ENCODE peak calls at places on chromosome 13, in six cellular contexts. M is transverse colon; D is GM23338; Z is naive thymus-derived CD4-positive, alpha-beta T cell; N is thoracic aorta; U is ascending aorta. Q is an unnamed sample.
A peak's percentile ranks its signal among the peaks of the same experiment; 100 is the strongest.

GRCh38 chr13:93559718-93560117 is 333.1 kb downstream of the GPC6 start:
- DNase-seq in Z (no peak), M (no peak), U (no peak), D (no peak), N (no peak), Q (no peak)

GRCh38 chr13:98796798-98797197 is 44.3 kb upstream of the SLC15A1 start:
- DNase-seq in D (no peak), U (no peak), Z (no peak), M (no peak), N (no peak), Q (no peak)

GRCh38 chr13:78649997-78650724 is 8.8 kb downstream of the OBI1 start:
- DNase-seq in D (no peak), N (no peak), M (no peak), U (no peak), Z (no peak), Q (no peak)

GRCh38 chr13:99370476-99371272 is 63.5 kb upstream of the GPR183 start:
- DNase-seq in D (no peak), N (no peak), Z (peak; percentile 54), M (no peak), U (no peak), Q (no peak)

GRCh38 chr13:50132937-50133276 is 117.7 kb downstream of the KCNRG start:
- DNase-seq in M (no peak), D (peak; percentile 37), U (no peak), Z (no peak), N (no peak), Q (no peak)

GRCh38 chr13:32107474-32107873 is 75.9 kb downstream of the FRY start:
- DNase-seq in Z (no peak), M (no peak), U (no peak), N (no peak), D (no peak), Q (no peak)

GRCh38 chr13:37995052-37995451 is 125.5 kb upstream of the TRPC4 start:
- DNase-seq in U (no peak), D (peak; percentile 32), Z (no peak), N (no peak), M (no peak), Q (no peak)

GRCh38 chr13:43792456-43792855 is 5.7 kb upstream of the ENOX1 start:
- DNase-seq in N (no peak), M (no peak), D (no peak), U (no peak), Z (no peak), Q (no peak)

GRCh38 chr13:66665991-66666390 is 564.1 kb downstream of the PCDH9 start:
- DNase-seq in D (peak; percentile 30), U (no peak), Z (no peak), N (no peak), M (no peak), Q (peak; percentile 96)

GRCh38 chr13:72160977-72161376 is 294.0 kb upstream of the DACH1 start:
- DNase-seq in Z (no peak), U (no peak), D (no peak), N (no peak), M (no peak), Q (no peak)

GRCh38 chr13:108609353-108609752 is 20.1 kb upstream of the MYO16 start:
- DNase-seq in Z (no peak), N (no peak), M (no peak), U (no peak), D (peak; percentile 69), Q (no peak)

GRCh38 chr13:48159436-48160225 is 64.7 kb upstream of the MED4 start:
- DNase-seq in Z (no peak), M (no peak), D (no peak), N (no peak), U (no peak), Q (no peak)

GRCh38 chr13:52156724-52157251 is 2.6 kb downstream of the NEK3 start:
- DNase-seq in Z (no peak), N (no peak), U (no peak), D (peak; percentile 3), M (no peak), Q (no peak)

GRCh38 chr13:90355162-90355751 is 992.2 kb upstream of the MIR17HG start:
- DNase-seq in N (no peak), D (no peak), U (no peak), M (no peak), Z (no peak), Q (no peak)

GRCh38 chr13:46629811-46630413 is 76.9 kb downstream of the LRCH1 start:
- DNase-seq in U (no peak), Z (no peak), M (no peak), N (no peak), D (no peak), Q (no peak)

GRCh38 chr13:31896427-31896826 is 135.1 kb upstream of the FRY start:
- DNase-seq in Z (no peak), U (no peak), D (no peak), M (no peak), N (no peak), Q (no peak)

GRCh38 chr13:28470286-28470685 is 24.6 kb downstream of the FLT1 start:
- DNase-seq in D (no peak), U (no peak), N (no peak), M (no peak), Z (no peak), Q (no peak)

GRCh38 chr13:28467034-28467433 is 27.9 kb downstream of the FLT1 start:
- DNase-seq in Z (no peak), U (no peak), D (no peak), M (no peak), N (no peak), Q (no peak)

GRCh38 chr13:28467886-28468519 is 26.9 kb downstream of the FLT1 start:
- DNase-seq in U (no peak), D (no peak), Z (no peak), N (no peak), M (no peak), Q (no peak)

GRCh38 chr13:28469316-28469715 is 25.6 kb downstream of the FLT1 start:
- DNase-seq in Z (no peak), M (no peak), D (no peak), U (no peak), N (no peak), Q (no peak)

DNA sequence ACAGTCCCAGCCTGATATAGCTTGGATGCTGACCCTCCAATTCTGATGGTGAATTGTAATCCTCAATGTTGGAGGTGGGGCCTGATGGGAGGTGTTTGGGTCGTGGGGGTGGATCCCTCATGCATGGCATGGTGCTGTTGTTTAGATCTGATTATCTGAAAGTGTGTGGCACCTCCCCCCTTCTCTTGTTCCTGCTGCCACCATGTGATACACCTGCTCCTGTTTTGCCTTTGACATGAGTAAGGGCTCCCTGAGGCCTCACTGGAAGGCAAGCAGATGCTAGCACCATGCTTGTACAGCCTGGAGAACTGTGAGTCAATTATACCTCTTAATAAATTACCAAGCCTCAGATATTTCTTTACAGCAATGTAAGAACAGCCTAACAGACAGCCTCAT is 26.4 kb downstream of the FLT1 start:
- DNase-seq in D (no peak), M (no peak), N (no peak), Z (no peak), U (no peak), Q (no peak)
- H3K27ac ChIP-seq in D (peak overlapping the region; percentile 68), M (no peak overlapping the region), N (no peak overlapping the region), Z (no peak overlapping the region), U (no peak overlapping the region), Q (no peak overlapping the region)

GRCh38 chr13:24036115-24036514 is 124.4 kb upstream of the SPATA13 start:
- DNase-seq in M (no peak), Z (no peak), N (no peak), D (no peak), U (no peak), Q (no peak)
- H3K4me1 ChIP-seq in M (peaks cover 13% of the 10 kb centered on the region), Z (no peaks in the 10 kb centered on the region), N (peaks cover 41% of the 10 kb centered on the region), D (no peaks in the 10 kb centered on the region), U (peaks cover 13% of the 10 kb centered on the region), Q (peaks cover 20% of the 10 kb centered on the region)

DNA sequence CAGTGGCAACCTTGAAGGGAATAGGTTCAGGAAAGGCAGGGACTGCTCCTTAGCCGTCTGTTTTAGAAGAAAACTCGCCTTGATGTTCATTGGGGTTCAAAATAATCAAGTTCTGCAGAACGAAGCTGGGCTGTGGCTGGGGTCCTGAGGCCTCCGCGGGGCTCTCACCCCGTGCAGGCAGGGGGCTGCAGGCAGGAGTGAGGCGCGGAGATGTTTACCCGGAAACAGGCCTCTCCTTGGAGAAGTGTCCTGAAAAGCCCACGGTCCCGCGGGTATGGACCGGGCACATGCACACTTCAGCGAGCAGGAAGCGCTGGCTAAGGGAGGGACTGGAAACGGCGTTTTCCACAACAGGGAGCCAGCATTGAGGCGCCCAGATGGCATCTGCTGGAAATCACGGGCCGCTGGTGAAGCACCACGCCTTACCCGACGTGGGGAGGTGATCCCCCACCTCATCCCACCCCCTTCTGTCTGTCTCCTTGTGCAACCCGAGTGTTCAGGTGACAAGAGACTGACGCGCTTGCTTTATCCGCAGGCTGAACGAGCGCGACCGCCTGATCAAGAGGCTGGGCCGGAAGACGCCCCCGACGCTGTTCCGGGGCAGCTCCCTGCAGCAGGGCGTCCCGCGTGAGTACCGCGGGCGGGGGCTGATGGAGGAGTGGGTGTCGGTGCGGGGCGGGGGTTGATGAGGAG is 39.7 kb downstream of the SHISA2 start:
- DNase-seq in U (no peak), N (no peak), D (peak; percentile 57), M (no peak), Z (peak; percentile 88), Q (peak; percentile 14)
- H3K4me3 ChIP-seq in U (peak overlapping the region; percentile 35), N (peak overlapping the region; percentile 65), D (peak overlapping the region; percentile 57), M (peak overlapping the region; percentile 11), Z (peak overlapping the region; percentile 77), Q (no peak overlapping the region)

GRCh38 chr13:27424246-27425150 is at the start of gene GTF3A:
- DNase-seq in U (peak; percentile 37), M (peak; percentile 88), Z (peak; percentile 83), N (peak; percentile 28), D (peak; percentile 84), Q (peak; percentile 87)
- H3K27ac ChIP-seq in U (peak within 1 kb of the TSS; percentile 84), M (peak within 1 kb of the TSS; percentile 92), Z (peak within 1 kb of the TSS; percentile 86), N (peak within 1 kb of the TSS; percentile 76), D (no peak within 1 kb of the TSS), Q (peak within 1 kb of the TSS; percentile 55)

DNA sequence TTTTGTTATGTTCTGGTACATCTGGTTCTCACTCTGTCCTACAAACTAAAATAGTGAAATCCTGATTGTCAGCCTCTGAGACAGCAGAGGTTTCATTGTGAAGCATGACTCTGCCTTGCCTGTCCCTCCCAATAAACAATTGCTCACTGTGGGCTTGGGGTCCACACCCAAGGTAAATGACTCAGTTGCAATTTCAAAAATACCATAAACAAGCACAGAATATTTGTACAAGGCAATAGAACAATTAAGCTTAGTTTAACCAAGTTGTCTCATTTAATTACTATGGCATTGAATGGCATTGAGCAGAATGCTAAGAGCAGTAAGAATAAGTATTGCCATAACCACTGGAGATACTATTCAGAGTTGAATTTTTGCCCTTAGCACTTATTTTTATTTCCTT is 353.6 kb downstream of the SPRY2 start:
- DNase-seq in Z (no peak), M (no peak), D (no peak), U (no peak), N (no peak), Q (no peak)
- H3K4me1 ChIP-seq in Z (no peaks in the 10 kb centered on the region), M (no peaks in the 10 kb centered on the region), D (no peaks in the 10 kb centered on the region), U (no peaks in the 10 kb centered on the region), N (no peaks in the 10 kb centered on the region), Q (no peaks in the 10 kb centered on the region)

GRCh38 chr13:113723400-113724015 is 35.5 kb upstream of the TMEM255B start:
- DNase-seq in Z (no peak), N (no peak), U (no peak), M (no peak), D (no peak), Q (no peak)
- H3K4me3 ChIP-seq in Z (no peak overlapping the region), N (no peak overlapping the region), U (no peak overlapping the region), M (no peak overlapping the region), D (no peak overlapping the region), Q (no peak overlapping the region)

GRCh38 chr13:110557610-110558305 is 3.8 kb downstream of the RAB20 start:
- DNase-seq in D (no peak), M (no peak), N (no peak), Z (no peak), U (no peak), Q (no peak)
- H3K27ac ChIP-seq in D (no peak overlapping the region), M (no peak overlapping the region), N (no peak overlapping the region), Z (no peak overlapping the region), U (no peak overlapping the region), Q (peak overlapping the region; percentile 49)

Q was measured in adrenal gland.